ENCODE peak calls at places on chromosomes 4 and X, in five cellular contexts. Q is neuronal stem cell, O is mesenchymal stem cell, R is H1, L is trophoblast cell. Y is an unnamed sample.

GRCh38 chr4:62232755-62233280 is 1032.7 kb downstream of the ADGRL3 start:
- DNase-seq in O (no peak), L (peak; percentile 15), R (no peak), Q (no peak), Y (no peak)

GRCh38 chr4:182231503-182231902 is 11.7 kb upstream of the TENM3 start:
- DNase-seq in O (no peak), Q (no peak), R (no peak), L (no peak), Y (no peak)

GRCh38 chr4:39469429-39470077 is 10.7 kb downstream of the LIAS start:
- DNase-seq in O (peak; percentile 91), L (peak; percentile 95), R (no peak), Q (peak; percentile 43), Y (peak; percentile 70)

GRCh38 chr4:80070880-80071620 is 2.0 kb downstream of the ANTXR2 start:
- DNase-seq in L (no peak), R (no peak), Q (no peak), O (peak; percentile 40), Y (no peak)

GRCh38 chrX:3548743-3549441 is 164.6 kb downstream of the PRKX start:
- DNase-seq in L (peak; percentile 23), O (peak; percentile 88), R (no peak), Q (peak; percentile 0), Y (no peak)

GRCh38 chr4:94995684-94996394 is 238.1 kb downstream of the BMPR1B start:
- DNase-seq in R (no peak), Q (peak; percentile 74), L (no peak), O (peak; percentile 12), Y (peak; percentile 56)

GRCh38 chrX:12439396-12439795 is 301.1 kb downstream of the FRMPD4 start:
- DNase-seq in O (no peak), L (no peak), R (no peak), Q (no peak), Y (no peak)

GRCh38 chr4:24965627-24966026 is 52.8 kb upstream of the CCDC149 start:
- DNase-seq in O (no peak), Q (peak; percentile 35), R (peak; percentile 57), L (peak; percentile 91), Y (peak; percentile 24)

GRCh38 chrX:78753571-78753970 is 6.1 kb downstream of the LPAR4 start:
- DNase-seq in O (no peak), Q (no peak), R (no peak), L (no peak), Y (no peak)

GRCh38 chrX:20240201-20240600 is 26.5 kb downstream of the RPS6KA3 start:
- DNase-seq in L (no peak), O (no peak), Q (no peak), R (no peak), Y (no peak)

GRCh38 chr4:20297246-20297645 is 45.5 kb downstream of the SLIT2 start:
- DNase-seq in O (no peak), Q (no peak), L (peak; percentile 74), R (no peak), Y (no peak)

GRCh38 chr4:153773236-153773690 is 13.4 kb upstream of the RNF175 start:
- DNase-seq in R (no peak), L (no peak), Q (no peak), O (peak; percentile 24), Y (peak; percentile 86)

GRCh38 chrX:45006002-45006800 is 133.2 kb downstream of the KDM6A start:
- DNase-seq in L (no peak), R (no peak), O (no peak), Q (no peak), Y (peak; percentile 49)

GRCh38 chr4:83828601-83829000 is 292.7 kb downstream of the GPAT3 start:
- DNase-seq in Q (no peak), R (no peak), L (no peak), O (peak; percentile 23), Y (no peak)

GRCh38 chr4:128823025-128823661 is 13.6 kb downstream of the JADE1 start:
- DNase-seq in R (no peak), O (peak; percentile 84), L (peak; percentile 71), Q (no peak), Y (no peak)

GRCh38 chrX:132257116-132257515 is 37.9 kb upstream of the RAP2C start:
- DNase-seq in O (no peak), R (no peak), L (no peak), Q (no peak), Y (no peak)

DNA sequence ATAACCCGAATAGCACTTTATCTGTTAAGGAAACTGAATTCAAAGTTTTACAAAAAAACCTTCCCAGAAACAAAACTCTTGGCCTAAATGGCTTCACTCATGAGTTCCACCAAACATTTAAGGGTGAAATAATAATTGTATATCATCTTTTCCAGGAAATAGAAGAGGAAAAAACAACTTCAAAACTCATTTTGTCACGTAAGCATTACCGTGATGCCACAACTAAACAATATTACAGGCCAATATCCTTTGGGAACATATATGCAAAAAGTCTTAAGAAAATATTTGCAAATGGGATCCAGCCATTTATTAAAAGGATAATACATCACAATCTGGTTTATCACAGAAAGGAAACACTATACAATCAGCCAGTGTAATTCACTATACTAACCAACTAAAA is 130.1 kb upstream of the MAB21L2 start:
- DNase-seq in R (no peak), Q (no peak), L (no peak), O (no peak), Y (no peak)
- H2BK12ac ChIP-seq in R (no peak overlapping the region), Q (no peak overlapping the region), L (no peak overlapping the region), O (no peak overlapping the region), Y (no peak overlapping the region)

DNA sequence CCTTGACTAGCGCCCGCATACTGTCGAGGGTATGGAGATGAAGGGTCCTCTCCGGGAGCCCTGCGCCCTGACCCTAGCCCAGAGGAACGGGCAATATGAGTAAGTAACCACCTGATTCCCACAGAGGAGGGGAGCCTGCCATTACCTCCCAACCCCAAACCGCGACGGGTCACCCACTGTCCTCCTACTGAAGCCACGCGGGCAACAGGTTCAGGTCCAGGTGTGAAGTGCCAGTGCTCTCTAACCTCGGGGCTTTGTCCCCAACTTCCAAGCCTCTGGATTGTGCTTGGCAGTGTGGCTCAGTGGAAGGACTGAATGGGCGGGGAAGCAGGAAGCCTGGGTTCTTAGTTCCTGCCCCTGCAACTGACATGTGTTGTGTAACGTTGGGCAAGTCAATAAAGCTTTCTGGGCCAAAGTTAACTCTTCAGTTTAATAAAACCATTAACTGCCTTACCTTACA is 696 bp downstream of the OCRL start:
- DNase-seq in Q (no peak), O (no peak), R (peak; percentile 44), L (no peak), Y (peak; percentile 33)
- H4K91ac ChIP-seq in Q (no peak overlapping the region), O (peak overlapping the region; percentile 27), R (no peak overlapping the region), L (peak overlapping the region; percentile 4), Y (no peak overlapping the region)

DNA sequence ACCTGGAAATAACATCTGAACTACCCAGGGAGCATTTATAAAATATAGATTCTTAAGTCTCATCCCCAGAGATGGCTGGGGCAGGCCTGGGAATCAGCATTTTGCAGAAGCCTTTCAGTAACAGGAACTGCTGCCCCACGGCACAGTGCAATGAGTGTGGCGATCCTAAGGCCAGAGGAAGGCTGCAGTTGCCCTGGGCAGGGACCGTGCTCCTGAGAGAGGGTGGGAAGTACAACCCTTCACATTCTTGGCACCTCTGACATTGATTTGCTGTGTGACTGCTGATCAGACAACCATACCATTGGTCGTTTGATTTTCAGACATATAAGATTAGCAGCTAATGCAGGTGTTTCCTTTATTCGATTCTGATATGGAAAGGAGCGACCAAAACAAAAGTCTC is 233.6 kb downstream of the STIM2 start:
- DNase-seq in Q (no peak), L (no peak), R (no peak), O (no peak), Y (no peak)
- H3K4ac ChIP-seq in Q (no peak overlapping the region), L (no peak overlapping the region), R (no peak overlapping the region), O (no peak overlapping the region), Y (no peak overlapping the region)

GRCh38 chr4:155428128-155428527 is 51.4 kb upstream of the MAP9 start:
- DNase-seq in O (no peak), L (no peak), Q (no peak), R (no peak), Y (no peak)
- H2BK12ac ChIP-seq in O (no peak overlapping the region), L (no peak overlapping the region), Q (no peak overlapping the region), R (no peak overlapping the region), Y (no peak overlapping the region)

DNA sequence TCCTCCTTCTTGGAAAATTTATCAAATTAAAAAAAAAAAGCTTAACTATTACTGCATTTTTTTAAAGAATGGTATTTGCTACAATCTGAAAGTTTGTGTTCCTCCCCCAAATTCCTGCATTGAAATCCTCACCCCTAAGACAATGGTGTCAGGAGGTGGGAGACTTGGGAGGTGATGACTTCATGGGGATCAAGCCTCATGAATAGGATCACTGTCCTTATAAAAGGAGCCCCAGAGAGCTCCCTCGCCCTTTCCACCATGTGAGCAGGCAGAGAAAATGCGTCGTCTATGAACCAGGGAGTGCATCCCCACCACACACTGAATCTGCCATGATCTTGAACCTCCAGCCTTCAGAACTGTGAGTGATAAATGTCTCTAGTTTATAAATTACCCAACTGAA is 38.0 kb downstream of the DHRSX start:
- DNase-seq in R (no peak), O (no peak), L (no peak), Q (no peak), Y (no peak)
- H4K91ac ChIP-seq in R (no peak overlapping the region), O (no peak overlapping the region), L (no peak overlapping the region), Q (no peak overlapping the region), Y (no peak overlapping the region)

DNA sequence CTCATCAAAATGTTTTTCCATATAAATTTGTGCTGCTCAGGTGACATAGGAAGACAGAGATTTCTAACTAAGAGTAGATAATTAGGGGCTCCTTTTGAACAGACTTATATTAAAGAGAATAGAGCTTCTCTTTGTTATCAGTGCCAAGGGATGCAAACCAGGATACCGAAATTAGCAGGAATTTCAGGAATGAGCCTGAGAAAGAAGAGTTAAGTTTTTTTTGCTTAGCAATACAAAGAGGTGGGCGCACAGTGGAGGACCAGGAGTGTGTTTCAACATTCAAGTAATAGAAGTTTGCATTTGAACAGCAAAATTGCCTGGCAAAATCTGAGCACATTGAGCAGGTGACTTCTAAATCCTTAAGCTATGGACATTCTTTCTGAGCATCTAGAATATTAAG is 541.3 kb downstream of the GBA3 start:
- DNase-seq in R (no peak), L (no peak), Q (peak; percentile 32), O (no peak), Y (peak; percentile 31)
- H3K4ac ChIP-seq in R (no peak overlapping the region), L (no peak overlapping the region), Q (no peak overlapping the region), O (no peak overlapping the region), Y (no peak overlapping the region)

GRCh38 chr4:109472343-109472761 is 38.7 kb downstream of the SEC24B start:
- DNase-seq in Q (no peak), R (no peak), O (peak; percentile 81), L (peak; percentile 84), Y (no peak)

GRCh38 chr4:109465065-109465464 is 31.4 kb downstream of the SEC24B start:
- DNase-seq in R (no peak), L (no peak), O (no peak), Q (no peak), Y (no peak)

GRCh38 chr4:109473824-109474223 is 40.2 kb downstream of the SEC24B start:
- DNase-seq in O (no peak), L (no peak), R (no peak), Q (no peak), Y (no peak)

DNA sequence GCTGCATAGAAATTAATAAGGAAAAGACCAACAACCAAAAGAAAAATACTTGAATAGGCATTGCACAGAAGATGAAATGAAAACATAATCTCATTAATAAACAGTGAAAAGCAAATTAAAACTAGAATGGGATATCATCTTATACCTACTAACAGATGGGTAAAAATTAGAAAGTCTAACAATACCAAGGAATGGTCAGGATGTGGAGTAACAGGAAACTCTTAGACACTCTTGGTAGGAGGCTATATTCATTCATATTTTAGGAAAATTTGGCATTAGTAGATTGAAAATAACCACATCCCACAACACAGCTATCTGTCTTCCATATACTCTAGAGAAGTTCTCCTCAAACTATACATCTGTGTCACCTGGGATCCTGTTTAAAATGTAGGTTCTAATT is 36.3 kb downstream of the SEC24B start:
- DNase-seq in O (no peak), L (no peak), Q (no peak), R (no peak), Y (no peak)
- H2BK12ac ChIP-seq in O (no peak overlapping the region), L (no peak overlapping the region), Q (no peak overlapping the region), R (no peak overlapping the region), Y (no peak overlapping the region)

Y was measured in H9.